ENCODE peak calls at places on chromosomes 6 and 20, in nine cellular contexts. K, N, U, C, X, J, L, E and Y are unnamed samples.

GRCh38 chr6:116008470-116009229 is 52.0 kb downstream of the FRK start:
- DNase-seq in L (no peak), X (peak; percentile 57), C (no peak), U (no peak), E (no peak), K (no peak), J (no peak), N (no peak), Y (no peak)

GRCh38 chr6:34150766-34151165 is 4.9 kb upstream of the GRM4 start:
- DNase-seq in U (no peak), J (no peak), X (no peak), C (no peak), N (no peak), L (no peak), K (no peak), E (no peak), Y (no peak)

GRCh38 chr6:169073311-169073710 is 180.3 kb downstream of the THBS2 start:
- DNase-seq in J (no peak), U (peak; percentile 46), L (no peak), N (no peak), X (peak; percentile 70), K (no peak), E (no peak), C (no peak), Y (no peak)

GRCh38 chr6:5126214-5126613 is 41.1 kb downstream of the PPP1R3G start:
- DNase-seq in U (peak; percentile 42), J (no peak), L (no peak), K (no peak), N (peak; percentile 43), X (no peak), E (no peak), C (no peak), Y (no peak)

GRCh38 chr6:2127484-2127911 is 117.9 kb downstream of the GMDS start:
- DNase-seq in N (no peak), U (no peak), X (no peak), E (no peak), C (no peak), K (no peak), J (no peak), L (peak; percentile 34), Y (peak; percentile 12)

GRCh38 chr6:156752666-156753301 is 24.4 kb upstream of the ARID1B start:
- DNase-seq in J (no peak), K (no peak), E (no peak), L (no peak), U (no peak), C (no peak), N (peak; percentile 24), X (peak; percentile 20), Y (no peak)

GRCh38 chr6:128335963-128336362 is 184.4 kb downstream of the PTPRK start:
- DNase-seq in U (no peak), C (no peak), L (no peak), N (no peak), X (no peak), E (no peak), J (no peak), K (no peak), Y (no peak)

GRCh38 chr6:170345662-170346061 is 39.1 kb downstream of the FAM120B start:
- DNase-seq in E (no peak), U (no peak), K (no peak), X (no peak), C (no peak), N (no peak), L (no peak), J (no peak), Y (no peak)

GRCh38 chr6:170177383-170178265 is 113.3 kb downstream of the DLL1 start:
- DNase-seq in E (no peak), K (no peak), L (no peak), X (peak; percentile 20), N (no peak), U (no peak), J (no peak), C (no peak), Y (no peak)

GRCh38 chr6:27791182-27791939 is 120.8 kb downstream of the OR2B2 start:
- DNase-seq in L (no peak), U (peak; percentile 35), K (no peak), X (peak; percentile 88), J (peak; percentile 56), N (peak; percentile 76), C (no peak), E (peak; percentile 47), Y (no peak)

GRCh38 chr20:37235065-37235464 is 26.5 kb downstream of the GHRH start:
- DNase-seq in K (no peak), L (no peak), E (no peak), X (no peak), C (no peak), J (no peak), N (no peak), U (no peak), Y (no peak)

GRCh38 chr20:38272961-38273360 is 12.4 kb upstream of the KIAA1755 start:
- DNase-seq in L (no peak), E (no peak), J (no peak), N (no peak), K (no peak), U (no peak), X (peak; percentile 87), C (no peak), Y (no peak)

GRCh38 chr6:18293192-18293904 is 29.0 kb upstream of the DEK start:
- DNase-seq in K (no peak), E (no peak), L (no peak), U (no peak), C (no peak), J (no peak), X (peak; percentile 75), N (peak; percentile 11), Y (no peak)

GRCh38 chr6:117483004-117483644 is 650 bp downstream of the DCBLD1 start:
- DNase-seq in C (peak; percentile 2), X (peak; percentile 75), K (no peak), L (peak; percentile 3), E (no peak), N (peak; percentile 74), J (peak; percentile 78), U (peak; percentile 32), Y (no peak)

GRCh38 chr20:62958388-62959100 is 6.0 kb downstream of the SLC17A9 start:
- DNase-seq in X (no peak), K (no peak), N (no peak), L (no peak), U (no peak), J (no peak), E (no peak), C (no peak), Y (no peak)

GRCh38 chr6:55678330-55679224 is 99.6 kb upstream of the HMGCLL1 start:
- DNase-seq in X (no peak), L (no peak), U (no peak), J (no peak), N (no peak), K (no peak), E (no peak), C (no peak), Y (no peak)

GRCh38 chr6:163759542-163759941 is 345.0 kb downstream of the QKI start:
- DNase-seq in C (no peak), L (no peak), U (no peak), E (no peak), X (peak; percentile 84), J (no peak), K (no peak), N (no peak), Y (no peak)

GRCh38 chr6:135159531-135159930 is 21.6 kb upstream of the MYB start:
- DNase-seq in E (no peak), J (no peak), L (no peak), U (no peak), N (no peak), K (no peak), X (peak; percentile 44), C (no peak), Y (no peak)

GRCh38 chr6:26575494-26575939 is 21.2 kb upstream of the ABT1 start:
- DNase-seq in J (no peak), E (no peak), C (no peak), N (no peak), U (no peak), K (no peak), L (no peak), X (peak; percentile 88), Y (no peak)

GRCh38 chr20:62860924-62861691 is 514 bp downstream of the TCFL5 start:
- DNase-seq in X (peak; percentile 49), U (no peak), E (no peak), J (peak; percentile 53), N (no peak), L (peak; percentile 28), K (no peak), C (peak; percentile 37), Y (peak; percentile 32)

GRCh38 chr6:38391206-38391908 is 248.4 kb downstream of the BTBD9 start:
- DNase-seq in U (no peak), J (peak; percentile 29), C (no peak), K (peak; percentile 13), N (no peak), E (no peak), X (peak; percentile 51), L (no peak), Y (no peak)

GRCh38 chr20:53202781-53203180 is 230.6 kb downstream of the TSHZ2 start:
- DNase-seq in E (no peak), C (no peak), N (no peak), X (no peak), L (no peak), J (no peak), U (no peak), K (no peak), Y (no peak)

GRCh38 chr6:73262701-73263569 is at the start of gene KHDC1:
- DNase-seq in E (peak; percentile 52), K (peak; percentile 13), U (peak; percentile 75), L (peak; percentile 27), X (peak; percentile 76), J (peak; percentile 82), C (peak; percentile 38), N (no peak), Y (peak; percentile 35)